ENCODE peak calls at places on chromosomes 3 and 15, in six cellular contexts. L is stimulated activated CD4-positive, alpha-beta T cell treated with anti-CD3 and anti-CD28 coated beads, Interleukin-2, amount 100 ng/mL, for 48 hours; X is A673; D is NCI-H1048; W is SW480; J is BJ. Z is an unnamed sample.
A peak's percentile ranks its signal among the peaks of the same experiment; 100 is the strongest.

GRCh38 chr15:80609512-80609946 is 85.6 kb upstream of the ABHD17C start:
- DNase-seq in L (no peak), X (peak; percentile 85), D (no peak), W (no peak), J (no peak), Z (no peak)

GRCh38 chr3:62186967-62187366 is 186.4 kb downstream of the FEZF2 start:
- DNase-seq in L (no peak), X (peak; percentile 4), D (no peak), W (no peak), J (no peak), Z (peak; percentile 4)

GRCh38 chr15:50450678-50451077 is 26.5 kb downstream of the USP8 start:
- DNase-seq in L (no peak), X (no peak), D (no peak), W (no peak), J (no peak), Z (no peak)

GRCh38 chr15:87878161-87878560 is 378.4 kb downstream of the NTRK3 start:
- DNase-seq in L (no peak), X (no peak), D (no peak), W (no peak), J (no peak), Z (no peak)

GRCh38 chr3:134061401-134061800 is 31.7 kb upstream of the SLCO2A1 start:
- DNase-seq in L (no peak), X (no peak), D (no peak), W (no peak), J (no peak), Z (no peak)

GRCh38 chr3:125437631-125438435 is 62.7 kb upstream of the ZNF148 start:
- DNase-seq in L (peak; percentile 71), X (peak; percentile 53), D (no peak), W (peak; percentile 11), J (no peak), Z (peak; percentile 79)

GRCh38 chr15:69522361-69522760 is 69.7 kb downstream of the RPLP1 start:
- DNase-seq in L (no peak), X (no peak), D (no peak), W (peak; percentile 36), J (no peak), Z (peak; percentile 26)

GRCh38 chr3:10725846-10726245 is 90.2 kb upstream of the SLC6A11 start:
- DNase-seq in L (no peak), X (no peak), D (no peak), W (no peak), J (no peak), Z (no peak)

GRCh38 chr3:17233398-17233800 is 348.6 kb downstream of the PLCL2 start:
- DNase-seq in L (peak; percentile 19), X (peak; percentile 66), D (peak; percentile 5), W (peak; percentile 89), J (no peak), Z (peak; percentile 55)

GRCh38 chr3:65173841-65174240 is 486.0 kb upstream of the ADAMTS9 start:
- DNase-seq in L (no peak), X (no peak), D (no peak), W (no peak), J (no peak), Z (no peak)

GRCh38 chr3:58627580-58627894 is 39.0 kb downstream of the FAM3D start:
- DNase-seq in L (no peak), X (no peak), D (no peak), W (no peak), J (no peak), Z (no peak)

GRCh38 chr3:187963677-187964385 is 190.1 kb upstream of the LPP start:
- DNase-seq in L (no peak), X (no peak), D (no peak), W (no peak), J (no peak), Z (no peak)

Z was measured in HT-29.